ENCODE peak calls at places on chromosomes 4 and X, in four cellular contexts. Y, G, H and V are unnamed samples. For H3K4me1, the result is how much of the 10 kb centered on the place peaks cover.

GRCh38 chr4:116358633-116359222 is 726.6 kb downstream of the TRAM1L1 start:
- DNase-seq in Y (no peak), G (peak), H (peak), V (no peak)

GRCh38 chrX:56253832-56254703 is 21.9 kb downstream of the KLF8 start:
- DNase-seq in Y (no peak), H (no peak), G (no peak), V (no peak)

GRCh38 chr4:101762544-101762943 is 28.0 kb upstream of the BANK1 start:
- DNase-seq in G (no peak), Y (no peak), H (no peak), V (no peak)

GRCh38 chr4:127632420-127633403 is at the start of gene INTU:
- DNase-seq in H (peak), Y (peak), G (peak), V (peak)

GRCh38 chr4:15413010-15413622 is 14.7 kb upstream of the C1QTNF7 start:
- DNase-seq in Y (no peak), G (no peak), H (no peak), V (no peak)

GRCh38 chrX:154019061-154019621 is 561 bp downstream of the IRAK1 start:
- DNase-seq in H (no peak), Y (no peak), G (peak), V (no peak)

GRCh38 chrX:129585143-129585542 is 45.1 kb downstream of the OCRL start:
- DNase-seq in G (no peak), H (no peak), Y (no peak), V (no peak)

GRCh38 chrX:14528629-14529287 is 578 bp upstream of the GLRA2 start:
- DNase-seq in H (peak), Y (peak), G (peak), V (peak)

GRCh38 chr4:184845367-184846011 is 19.7 kb upstream of the ACSL1 start:
- DNase-seq in G (no peak), Y (no peak), H (no peak), V (no peak)

GRCh38 chr4:113141901-113142346 is 92.5 kb downstream of the ANK2 start:
- DNase-seq in Y (no peak), H (no peak), G (no peak), V (no peak)

GRCh38 chrX:115268421-115268820 is 21.1 kb upstream of the LUZP4 start:
- DNase-seq in Y (no peak), H (no peak), G (peak), V (no peak)

DNA sequence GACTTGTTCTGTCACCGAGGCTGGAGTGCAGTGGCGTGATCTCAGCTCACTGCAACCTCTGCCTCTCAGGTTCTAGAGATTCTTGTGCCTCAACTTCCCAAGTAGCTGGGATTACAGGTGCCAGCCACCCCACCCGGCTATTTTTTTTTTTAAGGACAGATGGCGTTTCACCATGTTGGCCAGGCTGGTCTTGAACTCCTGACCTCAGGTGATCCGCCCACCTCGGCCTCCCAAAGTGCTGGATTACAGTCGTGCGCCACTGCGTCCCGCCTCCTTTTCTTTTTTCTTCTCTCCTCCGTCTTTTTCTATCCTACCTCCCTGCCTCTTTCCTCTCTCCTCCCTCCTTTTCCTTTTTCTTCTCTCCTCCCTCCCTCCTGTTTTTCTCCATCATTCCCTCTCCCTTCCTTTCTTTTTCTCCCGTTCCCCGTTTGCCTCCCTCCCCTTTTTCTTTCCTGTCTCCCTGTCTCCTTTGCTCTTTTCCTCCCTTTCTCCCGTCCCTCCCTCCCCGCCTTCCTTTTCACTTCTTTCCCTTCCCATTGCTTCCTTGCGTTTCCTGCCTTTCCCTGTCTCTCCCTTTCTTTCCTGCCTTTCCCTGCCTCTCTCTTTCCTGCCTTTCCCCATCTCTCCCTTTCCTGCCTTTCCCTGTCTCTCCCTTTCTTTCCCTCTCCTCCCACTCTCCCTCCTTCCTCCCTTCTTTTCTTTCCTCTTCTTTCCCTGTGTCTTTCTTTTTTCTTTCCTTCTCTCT is 2.1 kb upstream of the SLC25A6 start:
- DNase-seq in G (no peak), Y (no peak), H (no peak), V (no peak)
- H3K4me3 ChIP-seq in G (peak), Y (no peak), H (no peak), V (no peak)

GRCh38 chr4:10011277-10011676 is 10.0 kb downstream of the SLC2A9 start:
- DNase-seq in G (no peak), Y (no peak), H (no peak), V (no peak)
- H3K4me1 ChIP-seq in G (under half), Y (under half), H (under half), V (under half)

GRCh38 chrX:41779058-41779564 is 55.1 kb downstream of the GPR82 start:
- DNase-seq in H (no peak), Y (no peak), G (no peak), V (no peak)

GRCh38 chrX:41785685-41786084 is 61.7 kb downstream of the GPR82 start:
- DNase-seq in H (no peak), Y (no peak), G (no peak), V (no peak)

GRCh38 chrX:41779941-41780340 is 56.0 kb downstream of the GPR82 start:
- DNase-seq in G (no peak), H (no peak), Y (no peak), V (no peak)

DNA sequence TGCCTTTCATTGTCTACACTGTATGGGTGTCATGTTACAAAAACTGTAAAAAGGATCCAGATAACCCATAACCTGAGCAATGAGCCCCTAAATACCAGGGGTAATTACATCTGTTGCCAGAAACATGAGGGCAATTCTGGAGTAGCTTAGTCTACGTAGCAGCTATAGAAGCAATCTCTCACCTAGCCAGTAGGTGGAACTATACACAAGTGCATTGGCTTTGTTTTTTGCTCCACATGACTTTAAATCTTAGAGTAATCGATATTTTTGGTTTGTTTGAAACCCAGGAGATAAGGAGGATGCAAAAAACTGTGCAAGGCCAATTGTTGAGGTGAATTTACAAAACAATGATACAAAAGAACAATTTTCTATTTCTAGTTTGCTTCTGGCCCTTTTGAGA is 57.5 kb downstream of the GPR82 start:
- DNase-seq in H (no peak), G (peak), Y (no peak), V (no peak)
- TF ChIP-seq CTCF in H (peak), G (peak), Y (peak), V (peak)

GRCh38 chrX:68694429-68695205 is 47.2 kb downstream of the STARD8 start:
- DNase-seq in G (no peak), Y (no peak), H (no peak), V (no peak)
- H3K4me3 ChIP-seq in G (peak), Y (peak), H (peak), V (peak)

GRCh38 chr4:37666625-37667071 is 19.5 kb downstream of the RELL1 start:
- DNase-seq in H (peak), G (peak), Y (peak), V (no peak)
- H3K4me1 ChIP-seq in H (under half), G (under half), Y (under half), V (half or more)